ENCODE peak calls at places on chromosomes 13 and 19, in eight cellular contexts. A is HCT116, S is heart left ventricle, L is A549, C is IMR-90, R is upper lobe of left lung, Q is body of pancreas, W is gastrocnemius medialis. G is an unnamed sample.

GRCh38 chr19:31013391-31013975 is 335.8 kb downstream of the TSHZ3 start:
- ATAC-seq in A (no peak), S (no peak), L (no peak), C (no peak), R (no peak), Q (no peak), W (no peak), G (no peak)

GRCh38 chr13:30702006-30702405 is 33.3 kb upstream of the ALOX5AP start:
- ATAC-seq in A (peak; percentile 65), S (no peak), L (no peak), C (no peak), R (no peak), Q (no peak), W (no peak), G (no peak)

GRCh38 chr19:51295382-51296126 is 15.9 kb upstream of the IGLON5 start:
- ATAC-seq in A (no peak), S (no peak), L (no peak), C (no peak), R (no peak), Q (no peak), W (no peak), G (no peak)

GRCh38 chr13:65615506-65615905 is 1614.6 kb downstream of the PCDH9 start:
- ATAC-seq in A (no peak), S (no peak), L (no peak), C (no peak), R (no peak), Q (no peak), W (no peak), G (no peak)

GRCh38 chr19:16764280-16764679 is 44.6 kb downstream of the NWD1 start:
- ATAC-seq in A (no peak), S (no peak), L (no peak), C (no peak), R (no peak), Q (no peak), W (no peak), G (no peak)

GRCh38 chr13:73672492-73672891 is 461.7 kb downstream of the KLF12 start:
- ATAC-seq in A (no peak), S (no peak), L (no peak), C (no peak), R (no peak), Q (peak; percentile 90), W (no peak), G (no peak)

GRCh38 chr13:76972430-76972829 is 19.5 kb upstream of the CLN5 start:
- ATAC-seq in A (no peak), S (no peak), L (no peak), C (no peak), R (no peak), Q (no peak), W (no peak), G (no peak)

GRCh38 chr13:27928805-27929753 is 9.3 kb downstream of the PDX1 start:
- ATAC-seq in A (no peak), S (no peak), L (no peak), C (no peak), R (no peak), Q (no peak), W (no peak), G (no peak)

DNA sequence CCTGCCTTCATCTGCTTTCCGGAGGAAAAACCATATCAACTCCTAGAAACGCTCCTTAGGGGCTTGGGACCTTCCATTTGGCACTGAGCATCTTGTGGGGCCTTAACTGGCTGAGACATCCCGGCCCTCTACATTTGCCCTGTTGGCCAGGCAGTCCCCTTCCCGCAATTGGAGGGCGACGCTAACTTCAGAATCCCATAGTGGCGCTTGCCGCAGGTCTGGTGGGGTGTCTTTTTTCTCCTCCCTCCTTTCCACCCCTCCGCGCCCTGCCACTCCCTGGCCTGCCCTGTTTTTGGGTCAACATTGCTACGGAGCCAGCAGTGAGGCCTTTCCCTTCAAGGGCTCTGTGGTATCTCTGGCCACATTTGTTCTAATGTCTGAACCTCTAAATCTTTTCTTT is 13.6 kb upstream of the CRTC1 start:
- ATAC-seq in A (no peak), S (no peak), L (no peak), C (no peak), R (no peak), Q (no peak), W (no peak), G (no peak)
- TF ChIP-seq POLR2A in A (no peak), S (no peak), L (no peak), C (no peak), R (no peak), Q (no peak), W (no peak), G (no peak)

GRCh38 chr19:13130886-13131490 is 12.9 kb downstream of the NACC1 start:
- ATAC-seq in A (no peak), S (no peak), L (no peak), C (no peak), R (no peak), Q (no peak), W (no peak), G (no peak)
- TF ChIP-seq POLR2A in A (no peak), S (no peak), L (no peak), C (no peak), R (no peak), Q (no peak), W (no peak), G (no peak)

DNA sequence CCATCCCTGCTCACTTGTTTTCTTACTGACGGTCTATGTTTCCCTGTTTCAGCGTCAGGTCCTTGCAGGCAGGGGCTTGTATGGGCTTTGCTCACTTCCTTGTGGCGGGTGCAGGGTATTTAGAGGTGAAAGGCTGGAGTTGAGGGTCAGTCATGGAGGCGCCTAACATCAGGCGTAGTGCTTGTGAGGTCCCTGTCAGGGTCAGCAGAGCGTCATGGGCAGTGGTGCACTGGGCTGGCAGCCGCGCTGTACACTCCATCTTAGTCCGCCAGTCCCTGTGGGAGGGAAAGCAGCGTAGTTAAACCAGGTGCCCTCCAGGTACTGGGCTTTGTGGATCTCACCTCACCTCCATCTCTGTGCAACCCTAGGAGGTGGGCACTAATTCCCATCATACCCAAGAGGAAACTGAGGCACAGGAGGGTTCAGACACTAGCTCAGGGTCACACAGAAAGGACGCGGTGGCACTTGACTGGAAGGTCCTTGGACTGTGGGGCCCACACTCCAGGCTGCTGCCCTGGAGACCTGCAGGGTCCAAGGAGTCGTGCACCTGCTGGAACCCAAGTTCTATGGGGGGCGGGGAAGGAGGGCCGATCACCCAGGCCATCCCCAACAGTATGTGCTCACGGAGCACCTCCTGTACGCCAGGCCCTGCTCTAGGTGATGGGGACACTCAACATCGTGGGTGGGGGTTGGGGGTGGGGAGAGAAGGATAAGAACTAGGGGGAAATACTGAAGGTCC is 4.6 kb downstream of the GRAMD1A start:
- ATAC-seq in A (no peak), S (no peak), L (no peak), C (no peak), R (no peak), Q (no peak), W (no peak), G (no peak)
- TF ChIP-seq POLR2A in A (no peak), S (no peak), L (no peak), C (no peak), R (no peak), Q (no peak), W (no peak), G (no peak)

GRCh38 chr19:35002037-35002535 is 2.0 kb downstream of the GRAMD1A start:
- ATAC-seq in A (no peak), S (no peak), L (no peak), C (no peak), R (no peak), Q (no peak), W (no peak), G (no peak)

GRCh38 chr19:35000647-35001501 is 751 bp downstream of the GRAMD1A start:
- ATAC-seq in A (peak; percentile 25), S (no peak), L (peak; percentile 8), C (peak; percentile 21), R (peak; percentile 10), Q (peak; percentile 9), W (no peak), G (no peak)

GRCh38 chr19:34999498-35000337 is at the start of gene GRAMD1A:
- ATAC-seq in A (peak; percentile 87), S (peak; percentile 94), L (peak; percentile 73), C (peak; percentile 92), R (peak; percentile 95), Q (peak; percentile 87), W (peak; percentile 83), G (peak; percentile 93)

GRCh38 chr19:34998777-34999497 is 1.2 kb upstream of the GRAMD1A start:
- ATAC-seq in A (no peak), S (no peak), L (no peak), C (no peak), R (peak; percentile 17), Q (no peak), W (no peak), G (no peak)

GRCh38 chr19:35000338-35000646 is 169 bp downstream of the GRAMD1A start:
- ATAC-seq in A (no peak), S (no peak), L (no peak), C (no peak), R (no peak), Q (no peak), W (no peak), G (no peak)
- TF ChIP-seq POLR2A in A (peak; percentile 34), S (no peak), L (peak; percentile 46), C (no peak), R (peak; percentile 68), Q (no peak), W (peak; percentile 81), G (peak; percentile 74)

DNA sequence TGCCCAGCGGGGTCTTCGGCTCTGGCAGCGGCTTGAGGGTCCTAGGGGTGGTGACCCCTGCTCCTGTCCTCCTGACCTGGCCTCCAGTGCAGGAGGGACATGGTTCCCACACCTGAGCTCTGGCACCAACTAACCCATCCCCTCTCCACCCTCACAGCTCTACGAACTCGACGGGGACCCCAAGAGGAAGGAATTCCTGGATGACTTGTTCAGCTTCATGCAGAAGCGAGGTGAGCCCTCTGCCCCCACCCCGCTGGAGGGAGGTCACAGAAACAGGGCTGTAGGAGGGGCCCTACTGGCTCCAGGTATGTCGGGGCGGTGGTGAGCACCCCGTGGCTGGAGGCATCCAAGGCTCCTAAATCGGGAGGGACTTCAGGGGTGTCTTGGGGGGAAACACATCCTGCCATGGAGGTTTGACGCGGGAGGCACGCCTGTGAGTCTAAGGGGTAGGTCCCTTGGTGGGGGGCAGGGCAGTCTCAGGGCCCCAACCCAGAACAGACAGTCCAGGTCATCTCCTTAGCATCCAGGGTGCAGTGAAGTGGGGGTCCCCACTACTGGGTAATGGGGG is 24.1 kb upstream of the WDR18 start:
- ATAC-seq in A (peak; percentile 15), S (no peak), L (peak; percentile 33), C (no peak), R (no peak), Q (no peak), W (no peak), G (no peak)
- TF ChIP-seq POLR2A in A (no peak), S (no peak), L (no peak), C (no peak), R (no peak), Q (no peak), W (no peak), G (no peak)